ENCODE peak calls at places on chromosomes 12 and 14, in six cellular contexts. One of them, this sample, is unnamed. For H3K4me1 and H3K9me3, the result is how much of the 10 kb centered on the place peaks cover.

GRCh38 chr14:60064491-60065072 is 27.1 kb upstream of the PCNX4 start:
- DNase-seq in mesenchymal stem cell: peak
- DNase-seq in H9: no peak
- DNase-seq in H1: no peak
- DNase-seq in neuronal stem cell: no peak
- DNase-seq in IMR-90: peak
- DNase-seq in this sample: no peak

GRCh38 chr12:119198440-119198839 is 19.7 kb downstream of the HSPB8 start:
- DNase-seq in H9: no peak
- DNase-seq in IMR-90: peak
- DNase-seq in mesenchymal stem cell: no peak
- DNase-seq in H1: no peak
- DNase-seq in neuronal stem cell: no peak
- DNase-seq in this sample: no peak

GRCh38 chr14:31224808-31225207 is 17.2 kb upstream of the HECTD1 start:
- DNase-seq in mesenchymal stem cell: no peak
- DNase-seq in H9: no peak
- DNase-seq in H1: no peak
- DNase-seq in neuronal stem cell: no peak
- DNase-seq in IMR-90: no peak
- DNase-seq in this sample: no peak

GRCh38 chr14:65286443-65286842 is 126.1 kb upstream of the FUT8 start:
- DNase-seq in H9: no peak
- DNase-seq in neuronal stem cell: no peak
- DNase-seq in mesenchymal stem cell: no peak
- DNase-seq in H1: no peak
- DNase-seq in IMR-90: no peak
- DNase-seq in this sample: no peak

GRCh38 chr12:54701940-54702592 is 53.9 kb upstream of the DCD start:
- DNase-seq in H1: no peak
- DNase-seq in H9: no peak
- DNase-seq in mesenchymal stem cell: peak
- DNase-seq in neuronal stem cell: peak
- DNase-seq in IMR-90: peak
- DNase-seq in this sample: peak

GRCh38 chr14:88749139-88749538 is 43.6 kb downstream of the EML5 start:
- DNase-seq in neuronal stem cell: no peak
- DNase-seq in H9: no peak
- DNase-seq in IMR-90: peak
- DNase-seq in H1: no peak
- DNase-seq in mesenchymal stem cell: no peak
- DNase-seq in this sample: no peak

GRCh38 chr12:120453977-120454376 is 7.7 kb downstream of the GATC start:
- DNase-seq in H1: no peak
- DNase-seq in IMR-90: peak
- DNase-seq in H9: no peak
- DNase-seq in neuronal stem cell: no peak
- DNase-seq in mesenchymal stem cell: peak
- DNase-seq in this sample: peak

GRCh38 chr14:52349731-52350130 is 35.6 kb downstream of the PTGER2 start:
- DNase-seq in neuronal stem cell: no peak
- DNase-seq in IMR-90: no peak
- DNase-seq in H1: no peak
- DNase-seq in mesenchymal stem cell: peak
- DNase-seq in H9: no peak
- DNase-seq in this sample: peak

GRCh38 chr14:94787092-94787491 is 17.2 kb upstream of the GSC start:
- DNase-seq in IMR-90: no peak
- DNase-seq in mesenchymal stem cell: no peak
- DNase-seq in neuronal stem cell: no peak
- DNase-seq in H9: no peak
- DNase-seq in H1: no peak
- DNase-seq in this sample: peak

GRCh38 chr12:122422769-122423257 is 344 bp upstream of the CLIP1 start:
- DNase-seq in neuronal stem cell: peak
- DNase-seq in H9: peak
- DNase-seq in IMR-90: peak
- DNase-seq in mesenchymal stem cell: peak
- DNase-seq in H1: no peak
- DNase-seq in this sample: peak

GRCh38 chr12:111312708-111313107 is 56.2 kb downstream of the PHETA1 start:
- DNase-seq in mesenchymal stem cell: no peak
- DNase-seq in neuronal stem cell: no peak
- DNase-seq in IMR-90: no peak
- DNase-seq in H1: no peak
- DNase-seq in H9: no peak
- DNase-seq in this sample: peak

GRCh38 chr14:53341324-53341723 is 188.2 kb upstream of the DDHD1 start:
- DNase-seq in neuronal stem cell: no peak
- DNase-seq in H1: no peak
- DNase-seq in H9: no peak
- DNase-seq in IMR-90: no peak
- DNase-seq in mesenchymal stem cell: no peak
- DNase-seq in this sample: no peak

GRCh38 chr12:47777741-47778558 is 4.9 kb downstream of the SLC48A1 start:
- DNase-seq in mesenchymal stem cell: no peak
- DNase-seq in neuronal stem cell: no peak
- DNase-seq in H9: no peak
- DNase-seq in H1: no peak
- DNase-seq in IMR-90: no peak
- DNase-seq in this sample: peak

GRCh38 chr12:14771651-14772137 is 31.6 kb downstream of the WBP11 start:
- DNase-seq in IMR-90: no peak
- DNase-seq in H1: no peak
- DNase-seq in H9: peak
- DNase-seq in mesenchymal stem cell: peak
- DNase-seq in neuronal stem cell: no peak
- DNase-seq in this sample: no peak

GRCh38 chr14:104341532-104342434 is 203.4 kb downstream of the KIF26A start:
- DNase-seq in H9: peak
- DNase-seq in neuronal stem cell: peak
- DNase-seq in H1: peak
- DNase-seq in mesenchymal stem cell: no peak
- DNase-seq in IMR-90: no peak
- DNase-seq in this sample: peak

GRCh38 chr14:58638231-58639205 is 756 bp downstream of the DACT1 start:
- DNase-seq in mesenchymal stem cell: peak
- DNase-seq in H9: peak
- DNase-seq in IMR-90: peak
- DNase-seq in neuronal stem cell: peak
- DNase-seq in H1: no peak
- DNase-seq in this sample: no peak

GRCh38 chr14:88002421-88002820 is 2.5 kb upstream of the GPR65 start:
- DNase-seq in IMR-90: no peak
- DNase-seq in mesenchymal stem cell: no peak
- DNase-seq in H1: no peak
- DNase-seq in neuronal stem cell: no peak
- DNase-seq in H9: no peak
- DNase-seq in this sample: no peak

GRCh38 chr12:15779925-15780324 is 9.3 kb downstream of the EPS8 start:
- DNase-seq in H1: no peak
- DNase-seq in neuronal stem cell: no peak
- DNase-seq in H9: no peak
- DNase-seq in IMR-90: no peak
- DNase-seq in mesenchymal stem cell: no peak
- DNase-seq in this sample: no peak

GRCh38 chr12:47892819-47893218 is 12.0 kb downstream of the VDR start:
- DNase-seq in IMR-90: peak
- DNase-seq in neuronal stem cell: no peak
- DNase-seq in H1: no peak
- DNase-seq in mesenchymal stem cell: peak
- DNase-seq in H9: no peak
- DNase-seq in this sample: no peak

GRCh38 chr12:121060149-121061001 is 21.3 kb upstream of the OASL start:
- DNase-seq in H1: peak
- DNase-seq in neuronal stem cell: peak
- DNase-seq in IMR-90: peak
- DNase-seq in mesenchymal stem cell: peak
- DNase-seq in H9: peak
- DNase-seq in this sample: peak

DNA sequence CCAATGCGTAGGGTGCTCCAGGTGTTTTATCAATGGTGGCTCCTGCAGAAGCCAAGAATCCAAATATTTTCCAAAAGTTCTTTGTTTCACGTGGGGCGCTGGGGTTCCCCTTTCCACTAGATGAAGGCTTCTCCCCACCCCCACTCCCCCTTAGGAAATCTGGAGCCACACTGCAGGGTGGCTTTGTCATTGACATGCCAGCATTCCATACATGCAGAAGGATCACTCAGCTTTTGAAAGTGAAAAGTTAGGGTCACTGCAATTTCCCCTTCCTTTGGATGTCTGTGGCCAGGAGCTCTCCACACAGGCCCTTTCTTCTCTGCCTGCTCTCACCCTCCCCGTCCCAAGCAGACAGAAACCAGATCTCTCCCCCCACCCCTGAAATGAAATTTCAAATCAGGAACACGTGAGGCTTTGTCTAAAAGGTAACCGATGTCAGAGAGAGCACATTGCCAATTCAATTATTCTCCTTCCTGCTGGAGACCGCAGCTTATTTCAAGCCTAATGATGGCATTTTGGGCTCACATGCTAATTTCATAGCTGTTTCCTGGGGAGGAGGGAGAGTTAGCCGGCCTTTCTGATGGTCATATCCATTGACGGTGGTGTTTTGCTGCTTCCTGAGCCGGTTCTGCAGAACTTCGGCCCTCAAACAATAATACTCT is 153.9 kb upstream of the RFLNA start:
- DNase-seq in H9: peak
- DNase-seq in H1: peak
- DNase-seq in IMR-90: no peak
- DNase-seq in neuronal stem cell: no peak
- DNase-seq in mesenchymal stem cell: no peak
- DNase-seq in this sample: no peak
- H2BK120ac ChIP-seq in H9: no peak
- H2BK120ac ChIP-seq in H1: peak
- H2BK120ac ChIP-seq in IMR-90: no peak
- H2BK120ac ChIP-seq in neuronal stem cell: no peak
- H2BK120ac ChIP-seq in mesenchymal stem cell: no peak
- H2BK120ac ChIP-seq in this sample: no peak

DNA sequence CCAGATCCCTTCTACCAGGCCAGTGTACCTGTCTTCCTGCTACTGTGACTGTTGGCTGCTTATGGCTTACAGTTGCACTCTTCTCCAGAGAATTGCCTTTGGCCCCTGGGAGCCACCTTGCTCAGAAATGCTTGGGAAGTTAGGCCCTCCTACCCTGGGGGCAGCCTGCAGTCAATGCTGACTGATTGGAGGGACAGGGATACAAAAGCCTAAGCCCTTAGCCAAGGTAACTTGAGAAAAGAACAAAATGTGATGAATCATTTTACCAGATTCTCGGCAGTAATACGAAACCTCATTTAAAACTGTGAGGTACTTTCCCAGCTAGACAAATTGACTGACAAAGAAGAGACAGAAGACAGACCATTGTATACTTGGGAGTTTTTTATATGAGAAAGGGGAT is 47.3 kb downstream of the PTCSC3 start:
- DNase-seq in H9: peak
- DNase-seq in H1: peak
- DNase-seq in neuronal stem cell: no peak
- DNase-seq in IMR-90: no peak
- DNase-seq in mesenchymal stem cell: no peak
- DNase-seq in this sample: no peak
- H3K4me1 ChIP-seq in H9: under half
- H3K4me1 ChIP-seq in H1: under half
- H3K4me1 ChIP-seq in neuronal stem cell: under half
- H3K4me1 ChIP-seq in IMR-90: under half
- H3K4me1 ChIP-seq in mesenchymal stem cell: under half
- H3K4me1 ChIP-seq in this sample: under half

GRCh38 chr14:105873870-105874512 is 347.6 kb downstream of the TMEM121 start:
- DNase-seq in H1: no peak
- DNase-seq in neuronal stem cell: no peak
- DNase-seq in IMR-90: no peak
- DNase-seq in H9: no peak
- DNase-seq in mesenchymal stem cell: no peak
- DNase-seq in this sample: no peak
- H3K9me3 ChIP-seq in H1: under half
- H3K9me3 ChIP-seq in neuronal stem cell: under half
- H3K9me3 ChIP-seq in IMR-90: under half
- H3K9me3 ChIP-seq in H9: half or more
- H3K9me3 ChIP-seq in mesenchymal stem cell: under half
- H3K9me3 ChIP-seq in this sample: under half

GRCh38 chr12:113475451-113476085 is 3.9 kb upstream of the LHX5 start:
- DNase-seq in mesenchymal stem cell: no peak
- DNase-seq in IMR-90: no peak
- DNase-seq in H1: no peak
- DNase-seq in H9: no peak
- DNase-seq in neuronal stem cell: no peak
- DNase-seq in this sample: no peak

GRCh38 chr12:113473400-113473799 is 1.7 kb upstream of the LHX5 start:
- DNase-seq in neuronal stem cell: no peak
- DNase-seq in IMR-90: no peak
- DNase-seq in mesenchymal stem cell: no peak
- DNase-seq in H1: no peak
- DNase-seq in H9: no peak
- DNase-seq in this sample: no peak

GRCh38 chr12:113474635-113475436 is 3.2 kb upstream of the LHX5 start:
- DNase-seq in H9: no peak
- DNase-seq in mesenchymal stem cell: no peak
- DNase-seq in H1: no peak
- DNase-seq in IMR-90: no peak
- DNase-seq in neuronal stem cell: no peak
- DNase-seq in this sample: no peak

GRCh38 chr12:113472191-113473190 is 820 bp upstream of the LHX5 start:
- DNase-seq in H9: peak
- DNase-seq in neuronal stem cell: peak
- DNase-seq in H1: no peak
- DNase-seq in mesenchymal stem cell: no peak
- DNase-seq in IMR-90: no peak
- DNase-seq in this sample: no peak

GRCh38 chr12:113473942-113474341 is 2.3 kb upstream of the LHX5 start:
- DNase-seq in mesenchymal stem cell: no peak
- DNase-seq in neuronal stem cell: no peak
- DNase-seq in H1: no peak
- DNase-seq in H9: peak
- DNase-seq in IMR-90: no peak
- DNase-seq in this sample: no peak
- H2BK120ac ChIP-seq in mesenchymal stem cell: no peak
- H2BK120ac ChIP-seq in neuronal stem cell: no peak
- H2BK120ac ChIP-seq in H1: no peak
- H2BK120ac ChIP-seq in H9: no peak
- H2BK120ac ChIP-seq in IMR-90: no peak
- H2BK120ac ChIP-seq in this sample: no peak

GRCh38 chr12:75881910-75882309 is 149.7 kb downstream of the PHLDA1 start:
- DNase-seq in IMR-90: peak
- DNase-seq in H1: no peak
- DNase-seq in neuronal stem cell: no peak
- DNase-seq in mesenchymal stem cell: no peak
- DNase-seq in H9: no peak
- DNase-seq in this sample: no peak
- H3K4me1 ChIP-seq in IMR-90: under half
- H3K4me1 ChIP-seq in H1: under half
- H3K4me1 ChIP-seq in neuronal stem cell: under half
- H3K4me1 ChIP-seq in mesenchymal stem cell: under half
- H3K4me1 ChIP-seq in H9: under half
- H3K4me1 ChIP-seq in this sample: under half

DNA sequence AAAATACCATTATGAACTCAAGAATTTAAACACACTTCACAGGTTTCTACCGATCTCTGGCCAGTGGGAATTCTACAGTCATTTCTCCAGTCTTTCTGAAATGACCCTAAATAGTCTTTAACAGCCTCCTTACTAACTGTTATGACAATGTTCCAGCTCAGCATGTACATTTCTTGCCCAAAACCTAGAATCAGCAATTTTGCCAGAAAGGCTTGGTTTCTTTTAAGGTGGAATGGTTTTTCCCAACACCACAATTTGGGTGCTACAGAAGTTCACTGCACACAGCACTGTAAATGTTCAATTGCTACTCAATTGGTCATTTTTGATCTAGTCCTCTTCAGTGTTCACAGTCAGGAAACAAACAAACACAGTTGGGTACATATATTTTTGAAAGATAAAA is 69.7 kb downstream of the LRP6 start:
- DNase-seq in neuronal stem cell: no peak
- DNase-seq in H1: no peak
- DNase-seq in IMR-90: no peak
- DNase-seq in mesenchymal stem cell: no peak
- DNase-seq in H9: no peak
- DNase-seq in this sample: no peak
- H3K9me3 ChIP-seq in neuronal stem cell: under half
- H3K9me3 ChIP-seq in H1: under half
- H3K9me3 ChIP-seq in IMR-90: under half
- H3K9me3 ChIP-seq in mesenchymal stem cell: under half
- H3K9me3 ChIP-seq in H9: under half
- H3K9me3 ChIP-seq in this sample: under half

This sample was measured in trophoblast cell.